ENCODE peak calls at places on chromosomes 6 and 20, in four cellular contexts. One of them, this sample, is unnamed.

GRCh38 chr6:148053209-148053608 is 289.4 kb upstream of the SASH1 start:
- DNase-seq in Caki2: no peak
- DNase-seq in cardiac fibroblast: no peak
- DNase-seq in pancreas: no peak
- DNase-seq in this sample: no peak

GRCh38 chr6:146931214-146931613 is 273.0 kb upstream of the STXBP5 start:
- DNase-seq in cardiac fibroblast: no peak
- DNase-seq in pancreas: no peak
- DNase-seq in Caki2: no peak
- DNase-seq in this sample: no peak

GRCh38 chr6:150866147-150867073 is 908 bp downstream of the MTHFD1L start:
- DNase-seq in cardiac fibroblast: peak; percentile 97
- DNase-seq in Caki2: peak; percentile 74
- DNase-seq in pancreas: peak; percentile 92
- DNase-seq in this sample: peak; percentile 81

GRCh38 chr6:72522735-72523141 is 99.1 kb upstream of the KCNQ5 start:
- DNase-seq in Caki2: no peak
- DNase-seq in cardiac fibroblast: no peak
- DNase-seq in pancreas: no peak
- DNase-seq in this sample: no peak

GRCh38 chr6:130047440-130047995 is 29.1 kb downstream of the L3MBTL3 start:
- DNase-seq in cardiac fibroblast: no peak
- DNase-seq in Caki2: no peak
- DNase-seq in pancreas: no peak
- DNase-seq in this sample: no peak

GRCh38 chr6:163038317-163038716 is 310.5 kb downstream of the PACRG start:
- DNase-seq in Caki2: no peak
- DNase-seq in cardiac fibroblast: no peak
- DNase-seq in pancreas: no peak
- DNase-seq in this sample: no peak

GRCh38 chr20:53579581-53580375 is 13.9 kb downstream of the ZNF217 start:
- DNase-seq in cardiac fibroblast: peak; percentile 86
- DNase-seq in Caki2: peak; percentile 37
- DNase-seq in pancreas: no peak
- DNase-seq in this sample: no peak

GRCh38 chr6:160679402-160679769 is 15.3 kb upstream of the LPA start:
- DNase-seq in cardiac fibroblast: no peak
- DNase-seq in Caki2: no peak
- DNase-seq in pancreas: peak; percentile 86
- DNase-seq in this sample: peak; percentile 72

GRCh38 chr20:46576774-46577395 is 26.4 kb upstream of the OCSTAMP start:
- DNase-seq in Caki2: no peak
- DNase-seq in pancreas: no peak
- DNase-seq in cardiac fibroblast: no peak
- DNase-seq in this sample: no peak

GRCh38 chr6:113184736-113185135 is 672.4 kb upstream of the MARCKS start:
- DNase-seq in Caki2: no peak
- DNase-seq in cardiac fibroblast: peak; percentile 59
- DNase-seq in pancreas: no peak
- DNase-seq in this sample: no peak

GRCh38 chr6:131758920-131759319 is 48.1 kb upstream of the CTAGE9 start:
- DNase-seq in pancreas: no peak
- DNase-seq in cardiac fibroblast: no peak
- DNase-seq in Caki2: no peak
- DNase-seq in this sample: no peak

GRCh38 chr6:53483423-53484353 is 61.2 kb downstream of the GCLC start:
- DNase-seq in pancreas: no peak
- DNase-seq in cardiac fibroblast: peak; percentile 63
- DNase-seq in Caki2: no peak
- DNase-seq in this sample: peak; percentile 57

GRCh38 chr6:109874086-109874485 is 104.0 kb upstream of the GPR6 start:
- DNase-seq in Caki2: no peak
- DNase-seq in cardiac fibroblast: no peak
- DNase-seq in pancreas: no peak
- DNase-seq in this sample: no peak

GRCh38 chr20:58268936-58269619 is 40.4 kb upstream of the RAB22A start:
- DNase-seq in cardiac fibroblast: no peak
- DNase-seq in pancreas: no peak
- DNase-seq in Caki2: no peak
- DNase-seq in this sample: no peak

GRCh38 chr20:54123587-54124180 is 50.1 kb downstream of the CYP24A1 start:
- DNase-seq in Caki2: peak; percentile 100
- DNase-seq in pancreas: peak; percentile 64
- DNase-seq in cardiac fibroblast: peak; percentile 78
- DNase-seq in this sample: peak; percentile 44

GRCh38 chr6:125943528-125944433 is 12.8 kb upstream of the HINT3 start:
- DNase-seq in cardiac fibroblast: no peak
- DNase-seq in pancreas: no peak
- DNase-seq in Caki2: no peak
- DNase-seq in this sample: no peak

GRCh38 chr6:25369043-25369442 is 89.9 kb downstream of the CARMIL1 start:
- DNase-seq in Caki2: no peak
- DNase-seq in pancreas: no peak
- DNase-seq in cardiac fibroblast: no peak
- DNase-seq in this sample: no peak

GRCh38 chr6:14921170-14921569 is 324.7 kb upstream of the JARID2 start:
- DNase-seq in Caki2: no peak
- DNase-seq in cardiac fibroblast: peak; percentile 22
- DNase-seq in pancreas: no peak
- DNase-seq in this sample: peak; percentile 64

GRCh38 chr20:9617940-9618339 is 103.5 kb downstream of the LAMP5 start:
- DNase-seq in pancreas: no peak
- DNase-seq in cardiac fibroblast: peak; percentile 21
- DNase-seq in Caki2: peak; percentile 71
- DNase-seq in this sample: no peak

GRCh38 chr6:80607814-80608391 is 501.4 kb downstream of the BCKDHB start:
- DNase-seq in cardiac fibroblast: peak; percentile 91
- DNase-seq in pancreas: no peak
- DNase-seq in Caki2: no peak
- DNase-seq in this sample: no peak

GRCh38 chr6:161029195-161029809 is 37.7 kb downstream of the MAP3K4 start:
- DNase-seq in pancreas: no peak
- DNase-seq in Caki2: no peak
- DNase-seq in cardiac fibroblast: peak; percentile 62
- DNase-seq in this sample: no peak